ENCODE peak calls at places on chromosomes 16 and 17, in seven cellular contexts. Z is activated B cell treated with CpG ODN at 0.5 μM for 24 hours; C is EH; M is SK-N-DZ; P is midbrain; W is NCI-H2107; G is activated CD4-positive, CD25-positive, alpha-beta regulatory T cell. A is an unnamed sample.

GRCh38 chr16:2212362-2213324 is 2.0 kb upstream of the BRICD5 start:
- DNase-seq in W (no peak), G (no peak), C (peak), M (no peak), P (no peak), Z (no peak), A (no peak)

GRCh38 chr17:40862985-40863733 is 3.9 kb downstream of the KRT12 start:
- DNase-seq in W (no peak), P (no peak), Z (no peak), C (no peak), M (peak), G (no peak), A (peak)

GRCh38 chr17:34146440-34147043 is 108.5 kb upstream of the CCL2 start:
- DNase-seq in W (peak), C (no peak), P (no peak), G (no peak), Z (peak), M (peak), A (peak)

GRCh38 chr17:73576556-73576955 is 67.7 kb downstream of the SDK2 start:
- DNase-seq in Z (no peak), M (no peak), G (no peak), C (no peak), W (no peak), P (no peak), A (no peak)

GRCh38 chr17:61478790-61479492 is 26.7 kb downstream of the TBX4 start:
- DNase-seq in M (peak), G (no peak), P (no peak), C (no peak), W (no peak), Z (no peak), A (no peak)

GRCh38 chr17:47821424-47822379 is at the start of gene OSBPL7:
- DNase-seq in C (peak), G (peak), P (peak), W (peak), M (peak), Z (peak), A (peak)

GRCh38 chr17:74521701-74522201 is 9.5 kb downstream of the CD300LB start:
- DNase-seq in P (no peak), C (no peak), W (no peak), M (no peak), Z (peak), G (no peak), A (no peak)

GRCh38 chr16:30971298-30971697 is 13.7 kb upstream of the HSD3B7 start:
- DNase-seq in C (no peak), P (no peak), M (no peak), G (no peak), W (no peak), Z (no peak), A (no peak)

A was measured in dermis blood vessel endothelial cell.